ENCODE peak calls at places on chromosomes 3 and 15, in six cellular contexts. X is ecto neural progenitor cell, S is NCI-H1436, Y is lower leg skin, O is HTR-8/SVneo, E is MCF 10A. U is an unnamed sample.
A peak's percentile ranks its signal among the peaks of the same experiment; 100 is the strongest.

GRCh38 chr3:20091331-20091730 is 51.1 kb downstream of the KAT2B start:
- DNase-seq in X (no peak), S (no peak), Y (no peak), O (no peak), E (no peak), U (no peak)

GRCh38 chr15:90829942-90830440 is 38.4 kb upstream of the FURIN start:
- DNase-seq in X (no peak), S (no peak), Y (peak; percentile 43), O (no peak), E (no peak), U (no peak)

GRCh38 chr3:16529264-16529663 is 15.8 kb upstream of the RFTN1 start:
- DNase-seq in X (no peak), S (no peak), Y (no peak), O (no peak), E (no peak), U (no peak)

GRCh38 chr3:120821426-120821825 is 78.9 kb downstream of the GTF2E1 start:
- DNase-seq in X (no peak), S (no peak), Y (no peak), O (no peak), E (no peak), U (no peak)

GRCh38 chr3:72306800-72307341 is 521.9 kb upstream of the PROK2 start:
- DNase-seq in X (no peak), S (peak; percentile 59), Y (no peak), O (no peak), E (peak; percentile 36), U (no peak)

GRCh38 chr15:91921821-91922198 is 68.3 kb downstream of the SLCO3A1 start:
- DNase-seq in X (no peak), S (no peak), Y (no peak), O (no peak), E (no peak), U (no peak)

GRCh38 chr15:46897266-46897665 is 820.0 kb upstream of the SEMA6D start:
- DNase-seq in X (no peak), S (no peak), Y (no peak), O (no peak), E (no peak), U (no peak)

GRCh38 chr3:97948351-97949109 is 23.7 kb downstream of the RIOX2 start:
- DNase-seq in X (no peak), S (no peak), Y (no peak), O (no peak), E (no peak), U (no peak)

GRCh38 chr3:132622148-132622547 is 25.1 kb downstream of the ACKR4 start:
- DNase-seq in X (no peak), S (no peak), Y (no peak), O (no peak), E (no peak), U (no peak)

GRCh38 chr3:101084404-101084803 is 91.2 kb upstream of the ABI3BP start:
- DNase-seq in X (no peak), S (no peak), Y (no peak), O (no peak), E (no peak), U (no peak)

GRCh38 chr3:17759901-17760300 is 17.5 kb upstream of the TBC1D5 start:
- DNase-seq in X (no peak), S (no peak), Y (no peak), O (no peak), E (no peak), U (no peak)

GRCh38 chr3:187822402-187822801 is 77.1 kb upstream of the BCL6 start:
- DNase-seq in X (no peak), S (no peak), Y (no peak), O (no peak), E (no peak), U (no peak)

GRCh38 chr3:183548262-183548769 is 7.2 kb downstream of the KLHL6 start:
- DNase-seq in X (peak; percentile 63), S (no peak), Y (no peak), O (peak; percentile 79), E (peak; percentile 49), U (peak; percentile 52)

GRCh38 chr3:141795719-141796435 is 32.7 kb downstream of the GRK7 start:
- DNase-seq in X (no peak), S (no peak), Y (peak; percentile 81), O (no peak), E (no peak), U (no peak)